ENCODE peak calls at places on chromosomes 7 and 10, in ten cellular contexts. N, X, Q, A, W, M, R, P, I and C are unnamed samples.

GRCh38 chr10:92800122-92800521 is 48.2 kb upstream of the EXOC6 start:
- DNase-seq in R (no peak), X (no peak), W (no peak), M (no peak), N (no peak), I (no peak), A (no peak), Q (no peak), P (no peak), C (no peak)

GRCh38 chr7:33807779-33808482 is 97.4 kb upstream of the BMPER start:
- DNase-seq in R (peak), A (no peak), M (no peak), N (no peak), P (peak), W (no peak), X (peak), I (no peak), Q (no peak), C (no peak)

GRCh38 chr7:88224596-88225275 is 4.9 kb upstream of the SRI start:
- DNase-seq in P (no peak), N (no peak), A (no peak), I (no peak), X (no peak), M (no peak), W (no peak), R (peak), Q (no peak), C (no peak)

GRCh38 chr7:112895996-112896395 is 105.8 kb upstream of the TMEM168 start:
- DNase-seq in Q (no peak), M (no peak), A (no peak), P (no peak), X (no peak), W (no peak), I (no peak), N (no peak), R (no peak), C (no peak)

GRCh38 chr7:96034940-96035727 is 262.8 kb downstream of the DYNC1I1 start:
- DNase-seq in Q (no peak), A (no peak), I (no peak), W (no peak), P (no peak), N (no peak), M (no peak), X (no peak), R (no peak), C (no peak)

GRCh38 chr10:3258291-3258848 is 85.8 kb upstream of the PITRM1 start:
- DNase-seq in R (no peak), M (no peak), X (no peak), Q (no peak), I (no peak), W (no peak), A (no peak), N (no peak), P (no peak), C (no peak)

GRCh38 chr10:60732240-60733188 is 45.8 kb upstream of the CDK1 start:
- DNase-seq in Q (no peak), I (peak), A (no peak), R (no peak), W (peak), P (no peak), M (no peak), X (no peak), N (no peak), C (no peak)

GRCh38 chr10:28600056-28600455 is 67.1 kb downstream of the WAC start:
- DNase-seq in P (no peak), M (no peak), X (no peak), N (no peak), R (no peak), Q (no peak), W (no peak), I (no peak), A (no peak), C (no peak)

GRCh38 chr7:36999851-37000480 is 275.7 kb upstream of the AOAH start:
- DNase-seq in N (no peak), P (no peak), M (no peak), W (no peak), A (no peak), I (no peak), Q (no peak), X (no peak), R (no peak), C (no peak)

GRCh38 chr7:3911685-3912084 is 610.6 kb downstream of the SDK1 start:
- DNase-seq in Q (no peak), P (no peak), A (no peak), N (no peak), M (no peak), W (no peak), I (no peak), R (no peak), X (no peak), C (no peak)

GRCh38 chr7:46607176-46607575 is 686.1 kb upstream of the IGFBP3 start:
- DNase-seq in X (no peak), Q (no peak), R (no peak), A (no peak), I (no peak), M (no peak), N (no peak), W (no peak), P (no peak), C (no peak)

GRCh38 chr7:18402488-18403183 is 92.9 kb upstream of the HDAC9 start:
- DNase-seq in X (peak), R (peak), Q (no peak), W (no peak), A (no peak), P (peak), I (no peak), N (no peak), M (no peak), C (no peak)

GRCh38 chr7:50210706-50211115 is 93.8 kb upstream of the IKZF1 start:
- DNase-seq in M (no peak), Q (no peak), X (no peak), W (no peak), I (no peak), A (no peak), R (no peak), P (no peak), N (no peak), C (no peak)

GRCh38 chr7:45582136-45582742 is 8.1 kb downstream of the ADCY1 start:
- DNase-seq in A (no peak), Q (no peak), N (no peak), I (no peak), P (no peak), M (no peak), W (peak), R (no peak), X (no peak), C (no peak)

GRCh38 chr7:19815546-19815945 is 42.1 kb upstream of the TMEM196 start:
- DNase-seq in P (no peak), W (no peak), A (no peak), M (no peak), R (peak), N (no peak), Q (no peak), X (no peak), I (no peak), C (no peak)

GRCh38 chr10:21194510-21194993 is 297.4 kb upstream of the NEBL start:
- DNase-seq in A (no peak), R (no peak), W (no peak), Q (no peak), P (no peak), X (no peak), N (no peak), M (no peak), I (no peak), C (no peak)

GRCh38 chr7:153404124-153404523 is 644.6 kb downstream of the ACTR3B start:
- DNase-seq in W (no peak), X (no peak), M (no peak), A (no peak), N (no peak), I (no peak), R (no peak), P (no peak), Q (no peak), C (no peak)

GRCh38 chr10:122050316-122050715 is 61.4 kb downstream of the TACC2 start:
- DNase-seq in I (no peak), Q (no peak), X (no peak), M (no peak), N (no peak), W (no peak), P (no peak), R (no peak), A (no peak), C (no peak)

GRCh38 chr10:24469993-24470392 is 253.7 kb downstream of the ARHGAP21 start:
- DNase-seq in W (no peak), A (no peak), P (no peak), I (no peak), Q (no peak), N (no peak), X (no peak), R (peak), M (no peak), C (no peak)

GRCh38 chr10:77969029-77969635 is 42.6 kb upstream of the DLG5 start:
- DNase-seq in R (no peak), W (no peak), N (no peak), P (no peak), I (no peak), Q (no peak), M (no peak), A (no peak), X (no peak), C (no peak)